ENCODE peak calls at places on chromosome 4, in nine cellular contexts. B, H, D, E, R, Z, J, A and T are unnamed samples.

GRCh38 chr4:1763550-1764080 is 29.5 kb upstream of the FGFR3 start:
- DNase-seq in B (no peak), H (no peak), D (peak), E (no peak), R (peak), Z (no peak), J (no peak), A (no peak), T (peak)

GRCh38 chr4:16199132-16199531 is 27.1 kb downstream of the TAPT1 start:
- DNase-seq in B (peak), H (no peak), D (no peak), E (no peak), R (peak), Z (peak), J (no peak), A (no peak), T (peak)

GRCh38 chr4:2424581-2424980 is 5.8 kb downstream of the CFAP99 start:
- DNase-seq in B (no peak), H (no peak), D (no peak), E (no peak), R (peak), Z (no peak), J (no peak), A (no peak), T (peak)

GRCh38 chr4:133799916-133800315 is 401.7 kb downstream of the PABPC4L start:
- DNase-seq in B (no peak), H (no peak), D (no peak), E (no peak), R (peak), Z (no peak), J (no peak), A (no peak), T (peak)

GRCh38 chr4:86033171-86033570 is 326.7 kb downstream of the MAPK10 start:
- DNase-seq in B (no peak), H (no peak), D (peak), E (peak), R (peak), Z (no peak), J (no peak), A (no peak), T (peak)

GRCh38 chr4:38902695-38903094 is 35.1 kb downstream of the FAM114A1 start:
- DNase-seq in B (peak), H (no peak), D (no peak), E (no peak), R (peak), Z (peak), J (no peak), A (no peak), T (peak)

GRCh38 chr4:6343950-6344408 is 74.3 kb downstream of the WFS1 start:
- DNase-seq in B (peak), H (peak), D (no peak), E (no peak), R (no peak), Z (peak), J (peak), A (no peak), T (peak)

GRCh38 chr4:23384741-23385140 is 505.1 kb downstream of the PPARGC1A start:
- DNase-seq in B (peak), H (no peak), D (no peak), E (no peak), R (peak), Z (no peak), J (no peak), A (no peak), T (peak)

GRCh38 chr4:1325681-1326635 is 21.1 kb upstream of the UVSSA start:
- DNase-seq in B (no peak), H (no peak), D (no peak), E (no peak), R (no peak), Z (no peak), J (no peak), A (no peak), T (no peak)

GRCh38 chr4:77636902-77637301 is 31.3 kb downstream of the CXCL13 start:
- DNase-seq in B (peak), H (peak), D (peak), E (peak), R (peak), Z (no peak), J (peak), A (no peak), T (peak)

GRCh38 chr4:152951348-152951747 is 15.2 kb downstream of the FHDC1 start:
- DNase-seq in B (no peak), H (no peak), D (no peak), E (no peak), R (no peak), Z (no peak), J (no peak), A (no peak), T (no peak)

GRCh38 chr4:3851211-3851610 is 85.0 kb downstream of the ADRA2C start:
- DNase-seq in B (peak), H (no peak), D (no peak), E (no peak), R (no peak), Z (no peak), J (no peak), A (no peak), T (no peak)

GRCh38 chr4:161555689-161556660 is 607.8 kb downstream of the FSTL5 start:
- DNase-seq in B (peak), H (no peak), D (no peak), E (no peak), R (peak), Z (peak), J (peak), A (no peak), T (peak)

GRCh38 chr4:174663254-174663653 is 141.0 kb upstream of the HPGD start:
- DNase-seq in B (peak), H (no peak), D (no peak), E (no peak), R (peak), Z (no peak), J (no peak), A (no peak), T (peak)

GRCh38 chr4:46081211-46081610 is 42.6 kb downstream of the GABRG1 start:
- DNase-seq in B (no peak), H (no peak), D (no peak), E (no peak), R (no peak), Z (no peak), J (no peak), A (no peak), T (no peak)

GRCh38 chr4:184019667-184020665 is 114.9 kb downstream of the STOX2 start:
- DNase-seq in B (no peak), H (no peak), D (no peak), E (no peak), R (no peak), Z (no peak), J (no peak), A (no peak), T (no peak)

GRCh38 chr4:17010426-17011087 is 112.1 kb upstream of the LDB2 start:
- DNase-seq in B (no peak), H (no peak), D (no peak), E (no peak), R (no peak), Z (no peak), J (no peak), A (no peak), T (no peak)

GRCh38 chr4:2837904-2838496 is 5.6 kb upstream of the ADD1 start:
- DNase-seq in B (peak), H (no peak), D (peak), E (no peak), R (peak), Z (peak), J (no peak), A (no peak), T (peak)

GRCh38 chr4:70895846-70896435 is 6.2 kb upstream of the MOB1B start:
- DNase-seq in B (no peak), H (no peak), D (no peak), E (no peak), R (no peak), Z (no peak), J (no peak), A (no peak), T (no peak)

GRCh38 chr4:148515248-148515647 is 73.0 kb upstream of the NR3C2 start:
- DNase-seq in B (peak), H (peak), D (no peak), E (no peak), R (peak), Z (no peak), J (no peak), A (no peak), T (peak)

GRCh38 chr4:118586357-118586790 is 98.8 kb upstream of the METTL14 start:
- DNase-seq in B (no peak), H (no peak), D (no peak), E (no peak), R (no peak), Z (no peak), J (no peak), A (no peak), T (peak)

GRCh38 chr4:5710065-5710961 is 688 bp upstream of the EVC start:
- DNase-seq in B (peak), H (no peak), D (no peak), E (peak), R (peak), Z (no peak), J (no peak), A (no peak), T (peak)

GRCh38 chr4:117770269-117771087 is 263.8 kb upstream of the NDST3 start:
- DNase-seq in B (no peak), H (no peak), D (no peak), E (no peak), R (no peak), Z (no peak), J (no peak), A (no peak), T (no peak)

GRCh38 chr4:110643096-110643495 is 20.2 kb upstream of the PITX2 start:
- DNase-seq in B (no peak), H (no peak), D (no peak), E (no peak), R (no peak), Z (no peak), J (no peak), A (no peak), T (no peak)

GRCh38 chr4:110640608-110641007 is 17.7 kb upstream of the PITX2 start:
- DNase-seq in B (no peak), H (no peak), D (no peak), E (no peak), R (no peak), Z (no peak), J (no peak), A (no peak), T (no peak)

GRCh38 chr4:110639207-110640092 is 16.6 kb upstream of the PITX2 start:
- DNase-seq in B (no peak), H (no peak), D (no peak), E (no peak), R (no peak), Z (no peak), J (no peak), A (no peak), T (no peak)

GRCh38 chr4:110644008-110644407 is 21.1 kb upstream of the PITX2 start:
- DNase-seq in B (no peak), H (no peak), D (no peak), E (no peak), R (no peak), Z (no peak), J (no peak), A (no peak), T (no peak)

GRCh38 chr4:110641218-110641617 is 18.3 kb upstream of the PITX2 start:
- DNase-seq in B (no peak), H (no peak), D (no peak), E (no peak), R (no peak), Z (no peak), J (no peak), A (no peak), T (no peak)
- H3K4me3 ChIP-seq in B (no peak), H (no peak), D (no peak), E (no peak), R (no peak), Z (no peak), J (no peak), A (no peak), T (no peak)

GRCh38 chr4:48131736-48132135 is 2.3 kb downstream of the TXK start:
- DNase-seq in B (no peak), H (no peak), D (no peak), E (no peak), R (no peak), Z (no peak), J (no peak), A (no peak), T (no peak)

GRCh38 chr4:48130100-48130499 is 4.0 kb downstream of the TXK start:
- DNase-seq in B (no peak), H (no peak), D (no peak), E (no peak), R (no peak), Z (no peak), J (no peak), A (no peak), T (peak)

GRCh38 chr4:48127231-48127881 is 6.7 kb downstream of the TXK start:
- DNase-seq in B (no peak), H (no peak), D (no peak), E (peak), R (peak), Z (no peak), J (no peak), A (no peak), T (no peak)

GRCh38 chr4:48127882-48128394 is 6.1 kb downstream of the TXK start:
- DNase-seq in B (peak), H (peak), D (peak), E (peak), R (peak), Z (peak), J (peak), A (peak), T (peak)

GRCh38 chr4:48129307-48130014 is 4.6 kb downstream of the TXK start:
- DNase-seq in B (no peak), H (no peak), D (peak), E (no peak), R (peak), Z (no peak), J (no peak), A (no peak), T (peak)
- TF ChIP-seq CTCF in B (no peak), H (peak), D (no peak), E (no peak), R (no peak), Z (peak), J (no peak), A (no peak), T (no peak)

GRCh38 chr4:121822047-121822446 is 1.6 kb downstream of the CCNA2 start:
- DNase-seq in B (no peak), H (no peak), D (no peak), E (no peak), R (no peak), Z (no peak), J (no peak), A (no peak), T (no peak)
- H3K4me3 ChIP-seq in B (peak), H (peak), D (no peak), E (no peak), R (peak), Z (peak), J (peak), A (no peak), T (peak)

DNA sequence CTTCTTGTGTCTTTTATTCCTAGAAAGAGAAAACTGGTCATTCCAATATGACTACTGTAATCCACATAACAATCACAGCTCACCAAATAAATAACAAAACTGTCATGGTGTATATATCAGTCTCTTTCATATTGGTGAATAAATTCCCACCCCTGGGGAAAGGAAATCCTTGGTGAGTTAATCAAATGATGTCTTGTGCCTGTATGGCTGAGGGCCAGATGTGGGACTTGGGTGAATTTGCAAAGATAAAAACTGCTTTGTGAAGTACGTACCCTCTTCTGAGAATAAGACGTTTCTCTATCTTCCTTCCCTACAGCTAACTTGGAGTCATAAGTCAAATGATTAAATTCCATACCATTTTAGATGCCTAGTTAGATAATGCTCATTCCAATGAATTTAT is 196.6 kb downstream of the DCHS2 start:
- DNase-seq in B (no peak), H (no peak), D (no peak), E (no peak), R (no peak), Z (no peak), J (no peak), A (no peak), T (no peak)
- TF ChIP-seq CTCF in B (no peak), H (no peak), D (no peak), E (no peak), R (no peak), Z (no peak), J (no peak), A (no peak), T (no peak)

GRCh38 chr4:95129036-95129435 is 371.3 kb downstream of the BMPR1B start:
- DNase-seq in B (no peak), H (no peak), D (no peak), E (no peak), R (peak), Z (no peak), J (no peak), A (no peak), T (peak)
- H3K4me3 ChIP-seq in B (no peak), H (no peak), D (no peak), E (no peak), R (no peak), Z (no peak), J (no peak), A (no peak), T (no peak)

DNA sequence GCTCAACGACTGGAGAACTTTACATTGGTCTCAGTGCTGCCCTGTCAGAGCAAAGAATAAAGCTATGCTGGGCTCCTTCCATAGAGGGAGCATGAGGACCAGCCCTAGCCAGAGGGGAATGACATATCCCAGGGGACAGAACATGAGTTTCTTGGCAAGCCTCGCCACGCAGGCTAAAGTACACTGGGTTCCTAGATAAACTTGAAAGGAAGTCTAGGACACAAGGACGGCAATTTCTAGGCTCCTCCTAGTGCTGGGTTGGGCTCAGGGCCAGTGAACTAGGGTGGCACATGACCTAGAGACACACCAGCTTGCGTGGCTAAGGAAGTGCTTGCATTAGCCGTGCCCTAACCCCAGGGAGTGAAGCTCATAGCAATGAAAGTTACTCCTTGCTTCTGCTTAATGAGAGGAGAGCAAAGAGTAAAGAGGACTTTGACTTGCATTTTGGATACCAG is 141.0 kb downstream of the MAB21L2 start:
- DNase-seq in B (peak), H (no peak), D (peak), E (peak), R (peak), Z (no peak), J (no peak), A (peak), T (peak)
- TF ChIP-seq CTCF in B (peak), H (no peak), D (peak), E (no peak), R (peak), Z (no peak), J (no peak), A (no peak), T (peak)

DNA sequence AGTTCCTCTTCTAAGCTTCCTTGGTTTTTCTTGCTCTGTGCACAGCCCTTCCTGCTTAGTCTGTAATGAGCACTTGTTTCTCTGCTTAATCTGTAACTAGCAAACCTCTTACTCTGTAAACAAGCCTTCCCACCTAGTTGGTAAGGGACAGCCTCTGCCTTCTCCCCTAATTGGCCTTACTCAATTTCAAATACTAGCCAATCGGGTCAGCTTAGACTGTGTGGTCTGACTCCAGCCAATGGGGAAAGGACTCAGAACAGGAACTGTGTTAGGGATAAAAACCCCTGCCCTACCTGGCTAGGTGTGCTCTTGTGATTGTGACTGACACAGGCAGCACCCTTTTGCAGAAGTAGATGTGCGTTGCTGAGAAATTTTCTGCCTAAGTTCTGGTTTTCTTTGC is 136.5 kb upstream of the AADAT start:
- DNase-seq in B (no peak), H (no peak), D (peak), E (no peak), R (no peak), Z (no peak), J (no peak), A (no peak), T (no peak)
- H3K4me3 ChIP-seq in B (no peak), H (no peak), D (peak), E (no peak), R (no peak), Z (no peak), J (no peak), A (no peak), T (no peak)

GRCh38 chr4:55409468-55410171 is 13.9 kb downstream of the TMEM165 start:
- DNase-seq in B (no peak), H (no peak), D (no peak), E (no peak), R (peak), Z (peak), J (no peak), A (no peak), T (peak)
- TF ChIP-seq CTCF in B (no peak), H (peak), D (no peak), E (no peak), R (peak), Z (peak), J (no peak), A (no peak), T (peak)

DNA sequence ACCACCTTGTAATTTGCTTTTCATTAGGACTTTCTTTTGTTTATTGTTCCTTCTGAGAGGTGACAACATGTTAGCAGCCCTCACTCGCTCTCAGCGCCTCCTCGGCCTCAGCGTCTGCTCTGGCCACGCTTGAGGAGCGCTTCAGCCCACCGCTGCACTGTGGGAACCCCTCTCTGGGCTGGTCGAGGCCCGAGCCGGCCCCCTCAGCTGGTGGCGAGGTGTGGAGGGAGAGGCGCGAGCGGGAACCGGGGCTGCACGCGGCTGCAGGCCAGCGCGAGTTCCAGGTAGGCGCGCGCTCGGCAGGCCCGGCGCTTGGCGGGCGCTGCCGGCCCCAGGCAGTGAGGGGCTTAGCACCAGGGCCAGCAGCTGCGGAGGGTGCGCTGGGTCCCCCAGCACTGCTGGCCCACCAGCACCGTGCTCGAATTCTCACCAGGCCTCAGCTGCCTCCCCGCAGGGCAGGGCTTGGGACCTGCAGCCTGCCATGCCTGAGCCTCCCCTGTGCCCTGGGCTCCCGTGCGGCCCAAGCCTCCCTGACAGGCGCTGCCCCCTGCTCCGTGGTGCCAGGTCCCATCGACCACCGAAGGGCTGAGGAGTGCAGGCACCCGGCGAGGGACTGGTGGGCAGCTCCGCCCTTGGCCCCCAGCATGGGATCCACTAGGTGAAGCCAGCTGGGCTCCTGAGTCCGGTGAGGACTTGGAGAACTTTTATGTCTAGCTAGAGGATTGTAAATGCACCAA is 9.2 kb upstream of the AP1AR start:
- DNase-seq in B (no peak), H (no peak), D (no peak), E (no peak), R (no peak), Z (no peak), J (no peak), A (no peak), T (no peak)
- H3K4me3 ChIP-seq in B (no peak), H (no peak), D (no peak), E (no peak), R (no peak), Z (no peak), J (no peak), A (no peak), T (no peak)